ENCODE peak calls at places on chromosomes 1 and 21, in six cellular contexts. One of them, this sample, is unnamed.
A peak's percentile ranks its signal among the peaks of the same experiment; 100 is the strongest.

GRCh38 chr1:214708321-214708960 is 105.4 kb downstream of the CENPF start:
- DNase-seq in HepG2: no peak
- DNase-seq in H1: no peak
- DNase-seq in GM12878: no peak
- DNase-seq in K562: no peak
- DNase-seq in HCT116: no peak
- DNase-seq in this sample: no peak

GRCh38 chr1:183862967-183863366 is 58.0 kb downstream of the RGL1 start:
- DNase-seq in HepG2: no peak
- DNase-seq in HCT116: no peak
- DNase-seq in K562: no peak
- DNase-seq in H1: no peak
- DNase-seq in GM12878: no peak
- DNase-seq in this sample: no peak

GRCh38 chr1:26289158-26290059 is 9.5 kb downstream of the SH3BGRL3 start:
- DNase-seq in K562: no peak
- DNase-seq in GM12878: no peak
- DNase-seq in HepG2: no peak
- DNase-seq in HCT116: no peak
- DNase-seq in H1: no peak
- DNase-seq in this sample: no peak

GRCh38 chr1:168179411-168180147 is 817 bp downstream of the TIPRL start:
- DNase-seq in HepG2: no peak
- DNase-seq in HCT116: no peak
- DNase-seq in H1: no peak
- DNase-seq in GM12878: no peak
- DNase-seq in K562: peak; percentile 50
- DNase-seq in this sample: no peak

GRCh38 chr1:66140072-66140471 is 347.4 kb downstream of the PDE4B start:
- DNase-seq in HCT116: no peak
- DNase-seq in H1: no peak
- DNase-seq in HepG2: no peak
- DNase-seq in K562: no peak
- DNase-seq in GM12878: no peak
- DNase-seq in this sample: no peak

GRCh38 chr1:203289281-203289981 is 15.9 kb upstream of the BTG2 start:
- DNase-seq in HepG2: no peak
- DNase-seq in HCT116: no peak
- DNase-seq in K562: peak; percentile 83
- DNase-seq in GM12878: peak; percentile 99
- DNase-seq in H1: no peak
- DNase-seq in this sample: no peak

GRCh38 chr1:37476460-37477197 is 2.2 kb downstream of the ZC3H12A start:
- DNase-seq in HepG2: peak; percentile 61
- DNase-seq in K562: no peak
- DNase-seq in GM12878: no peak
- DNase-seq in HCT116: no peak
- DNase-seq in H1: no peak
- DNase-seq in this sample: no peak

GRCh38 chr1:207711285-207711684 is 40.6 kb upstream of the CD46 start:
- DNase-seq in H1: peak; percentile 9
- DNase-seq in HepG2: peak; percentile 20
- DNase-seq in K562: peak; percentile 63
- DNase-seq in GM12878: no peak
- DNase-seq in HCT116: peak; percentile 59
- DNase-seq in this sample: peak; percentile 23

GRCh38 chr1:151510020-151510405 is 1.2 kb upstream of the CGN start:
- DNase-seq in HCT116: no peak
- DNase-seq in HepG2: no peak
- DNase-seq in H1: no peak
- DNase-seq in K562: no peak
- DNase-seq in GM12878: no peak
- DNase-seq in this sample: peak; percentile 85

GRCh38 chr1:43554444-43554992 is 23.8 kb downstream of the PTPRF start:
- DNase-seq in HepG2: peak; percentile 41
- DNase-seq in HCT116: peak; percentile 21
- DNase-seq in GM12878: no peak
- DNase-seq in K562: peak; percentile 64
- DNase-seq in H1: no peak
- DNase-seq in this sample: peak; percentile 59

GRCh38 chr1:22809783-22810182 is 99.1 kb downstream of the EPHB2 start:
- DNase-seq in HepG2: no peak
- DNase-seq in HCT116: no peak
- DNase-seq in H1: no peak
- DNase-seq in K562: no peak
- DNase-seq in GM12878: no peak
- DNase-seq in this sample: no peak

GRCh38 chr21:9839011-9839661 is 682.2 kb upstream of the TPTE start:
- DNase-seq in H1: no peak
- DNase-seq in GM12878: no peak
- DNase-seq in HepG2: no peak
- DNase-seq in HCT116: no peak
- DNase-seq in K562: peak; percentile 59
- DNase-seq in this sample: no peak

GRCh38 chr1:173405758-173406344 is 71.3 kb upstream of the PRDX6 start:
- DNase-seq in GM12878: no peak
- DNase-seq in H1: no peak
- DNase-seq in HepG2: no peak
- DNase-seq in HCT116: no peak
- DNase-seq in K562: no peak
- DNase-seq in this sample: no peak

GRCh38 chr1:172401907-172402306 is 18.6 kb upstream of the C1orf105 start:
- DNase-seq in H1: no peak
- DNase-seq in GM12878: no peak
- DNase-seq in K562: peak; percentile 28
- DNase-seq in HCT116: no peak
- DNase-seq in HepG2: peak; percentile 20
- DNase-seq in this sample: no peak

GRCh38 chr1:16351449-16351993 is 759 bp downstream of the FBXO42 start:
- DNase-seq in GM12878: no peak
- DNase-seq in K562: peak; percentile 38
- DNase-seq in HCT116: no peak
- DNase-seq in HepG2: no peak
- DNase-seq in H1: no peak
- DNase-seq in this sample: no peak

GRCh38 chr1:28775121-28775942 is 36.6 kb upstream of the OPRD1 start:
- DNase-seq in HCT116: no peak
- DNase-seq in HepG2: no peak
- DNase-seq in K562: peak; percentile 24
- DNase-seq in H1: no peak
- DNase-seq in GM12878: no peak
- DNase-seq in this sample: no peak

GRCh38 chr1:232950919-232951579 is 638 bp downstream of the NTPCR start:
- DNase-seq in H1: no peak
- DNase-seq in HCT116: no peak
- DNase-seq in K562: peak; percentile 57
- DNase-seq in GM12878: no peak
- DNase-seq in HepG2: peak; percentile 24
- DNase-seq in this sample: peak; percentile 27

GRCh38 chr1:27010226-27010994 is 2.2 kb downstream of the TENT5B start:
- DNase-seq in GM12878: no peak
- DNase-seq in K562: no peak
- DNase-seq in H1: no peak
- DNase-seq in HepG2: no peak
- DNase-seq in HCT116: no peak
- DNase-seq in this sample: no peak

GRCh38 chr1:113452921-113453770 is 62.8 kb downstream of the MAGI3 start:
- DNase-seq in HCT116: peak; percentile 39
- DNase-seq in HepG2: peak; percentile 32
- DNase-seq in K562: peak; percentile 28
- DNase-seq in H1: no peak
- DNase-seq in GM12878: no peak
- DNase-seq in this sample: peak; percentile 16

GRCh38 chr1:51956528-51957509 is 33.7 kb downstream of the RAB3B start:
- DNase-seq in H1: no peak
- DNase-seq in K562: no peak
- DNase-seq in GM12878: no peak
- DNase-seq in HepG2: no peak
- DNase-seq in HCT116: peak; percentile 15
- DNase-seq in this sample: peak; percentile 30

GRCh38 chr1:1544544-1544943 is 4.1 kb upstream of the TMEM240 start:
- DNase-seq in HepG2: no peak
- DNase-seq in HCT116: no peak
- DNase-seq in H1: no peak
- DNase-seq in K562: no peak
- DNase-seq in GM12878: no peak
- DNase-seq in this sample: no peak

GRCh38 chr1:228095161-228095560 is 8.0 kb downstream of the C1orf35 start:
- DNase-seq in GM12878: no peak
- DNase-seq in K562: no peak
- DNase-seq in H1: no peak
- DNase-seq in HepG2: no peak
- DNase-seq in HCT116: no peak
- DNase-seq in this sample: no peak
- H3K4me1 ChIP-seq in GM12878: peaks cover 7% of the 10 kb centered on the region
- H3K4me1 ChIP-seq in K562: peaks cover 2% of the 10 kb centered on the region
- H3K4me1 ChIP-seq in H1: no peaks in the 10 kb centered on the region
- H3K4me1 ChIP-seq in HepG2: peaks cover 17% of the 10 kb centered on the region
- H3K4me1 ChIP-seq in HCT116: no peaks in the 10 kb centered on the region
- H3K4me1 ChIP-seq in this sample: peaks cover under 1% of the 10 kb centered on the region

DNA sequence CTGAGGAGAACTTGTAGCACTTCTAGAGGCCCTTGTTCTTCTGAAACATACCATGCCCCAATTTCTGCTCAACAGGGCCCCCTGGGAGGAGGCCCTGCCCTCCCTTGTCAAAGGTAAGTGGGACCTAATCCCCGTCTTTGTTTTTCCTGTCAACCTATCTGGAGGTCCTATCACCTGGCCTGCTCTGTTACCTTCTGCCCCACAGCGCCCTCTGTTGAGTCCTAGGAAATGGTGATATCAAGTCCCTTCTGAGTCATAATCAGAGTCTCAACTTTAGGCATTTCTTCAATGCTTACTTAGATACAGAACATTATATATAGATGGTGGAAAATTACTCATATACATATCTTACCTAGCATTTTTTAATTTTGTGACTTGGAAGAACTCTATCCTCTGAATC is 28.2 kb upstream of the FCRL4 start:
- DNase-seq in HepG2: peak; percentile 3
- DNase-seq in H1: peak; percentile 21
- DNase-seq in GM12878: peak; percentile 12
- DNase-seq in HCT116: peak; percentile 34
- DNase-seq in K562: peak; percentile 34
- DNase-seq in this sample: peak; percentile 52
- TF ChIP-seq ZNF274 in HepG2: no peak
- TF ChIP-seq ZNF274 in H1: no peak
- TF ChIP-seq ZNF274 in GM12878: no peak
- TF ChIP-seq ZNF274 in HCT116: no peak
- TF ChIP-seq ZNF274 in K562: no peak
- TF ChIP-seq ZNF274 in this sample: no peak

GRCh38 chr1:10520497-10520896 is 45.7 kb downstream of the PEX14 start:
- DNase-seq in HCT116: no peak
- DNase-seq in K562: no peak
- DNase-seq in HepG2: no peak
- DNase-seq in H1: no peak
- DNase-seq in GM12878: no peak
- DNase-seq in this sample: no peak

GRCh38 chr1:10520952-10521351 is 46.2 kb downstream of the PEX14 start:
- DNase-seq in HCT116: no peak
- DNase-seq in HepG2: no peak
- DNase-seq in GM12878: no peak
- DNase-seq in H1: no peak
- DNase-seq in K562: no peak
- DNase-seq in this sample: no peak

GRCh38 chr1:10516925-10517676 is 42.4 kb downstream of the PEX14 start:
- DNase-seq in K562: peak; percentile 11
- DNase-seq in GM12878: no peak
- DNase-seq in HCT116: no peak
- DNase-seq in H1: no peak
- DNase-seq in HepG2: no peak
- DNase-seq in this sample: no peak

GRCh38 chr1:10517677-10517982 is 42.9 kb downstream of the PEX14 start:
- DNase-seq in H1: no peak
- DNase-seq in HCT116: no peak
- DNase-seq in GM12878: no peak
- DNase-seq in HepG2: no peak
- DNase-seq in K562: no peak
- DNase-seq in this sample: no peak

GRCh38 chr1:10519016-10519417 is 44.3 kb downstream of the PEX14 start:
- DNase-seq in H1: no peak
- DNase-seq in K562: no peak
- DNase-seq in HCT116: no peak
- DNase-seq in HepG2: peak; percentile 39
- DNase-seq in GM12878: no peak
- DNase-seq in this sample: no peak
- H3K4me1 ChIP-seq in H1: peaks cover 21% of the 10 kb centered on the region
- H3K4me1 ChIP-seq in K562: peaks cover 4% of the 10 kb centered on the region
- H3K4me1 ChIP-seq in HCT116: no peaks in the 10 kb centered on the region
- H3K4me1 ChIP-seq in HepG2: peaks cover 71% of the 10 kb centered on the region
- H3K4me1 ChIP-seq in GM12878: peaks cover 31% of the 10 kb centered on the region
- H3K4me1 ChIP-seq in this sample: peaks cover 5% of the 10 kb centered on the region

GRCh38 chr1:9293512-9294439 is 1.1 kb downstream of the SPSB1 start:
- DNase-seq in GM12878: no peak
- DNase-seq in HepG2: no peak
- DNase-seq in K562: peak; percentile 41
- DNase-seq in H1: no peak
- DNase-seq in HCT116: no peak
- DNase-seq in this sample: no peak
- TF ChIP-seq ZNF274 in GM12878: no peak
- TF ChIP-seq ZNF274 in HepG2: no peak
- TF ChIP-seq ZNF274 in K562: no peak
- TF ChIP-seq ZNF274 in H1: no peak
- TF ChIP-seq ZNF274 in HCT116: no peak
- TF ChIP-seq ZNF274 in this sample: no peak

DNA sequence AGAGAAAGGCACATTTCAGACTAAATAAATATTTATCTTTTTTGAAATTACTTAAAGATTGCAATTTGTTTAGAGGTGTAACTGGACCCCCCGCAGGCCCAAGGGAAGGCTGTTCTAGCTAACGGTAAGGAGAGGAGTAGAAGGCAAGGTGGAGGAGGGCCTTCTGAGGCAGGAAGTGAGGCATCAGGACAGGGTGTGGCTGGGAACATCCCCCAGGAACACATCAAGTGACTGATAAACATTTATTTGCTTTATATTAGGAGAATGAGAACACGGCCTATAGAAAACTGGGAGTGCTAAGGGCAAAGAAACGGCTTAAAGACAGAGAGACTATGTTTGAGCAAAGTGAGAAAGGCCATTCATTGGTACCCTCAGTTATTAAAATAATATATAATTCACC is 23.2 kb downstream of the HIVEP3 start:
- DNase-seq in K562: peak; percentile 29
- DNase-seq in HepG2: no peak
- DNase-seq in H1: no peak
- DNase-seq in GM12878: no peak
- DNase-seq in HCT116: no peak
- DNase-seq in this sample: no peak
- H3K4me1 ChIP-seq in K562: peaks cover 32% of the 10 kb centered on the region
- H3K4me1 ChIP-seq in HepG2: no peaks in the 10 kb centered on the region
- H3K4me1 ChIP-seq in H1: no peaks in the 10 kb centered on the region
- H3K4me1 ChIP-seq in GM12878: peaks cover 14% of the 10 kb centered on the region
- H3K4me1 ChIP-seq in HCT116: peaks cover 26% of the 10 kb centered on the region
- H3K4me1 ChIP-seq in this sample: peaks cover 9% of the 10 kb centered on the region

DNA sequence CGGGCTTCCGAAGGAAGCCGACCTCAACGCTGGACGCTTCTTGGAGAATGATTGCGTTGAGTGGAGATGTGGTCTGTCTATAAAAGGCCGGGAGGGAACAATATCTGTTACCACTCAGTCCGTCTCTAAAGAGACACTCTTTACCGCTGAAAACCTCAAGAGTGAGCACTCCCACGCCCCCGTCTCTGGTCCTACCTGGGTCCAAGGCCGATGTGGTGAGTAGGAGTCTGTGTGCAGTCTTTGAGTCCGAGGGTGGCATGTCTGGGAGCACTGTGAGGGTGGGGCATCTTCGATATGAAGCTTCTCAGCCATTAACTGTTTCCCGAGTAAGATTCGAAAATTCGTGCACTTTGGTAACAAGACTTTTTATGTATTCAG is 579 bp downstream of the ZFP69 start:
- DNase-seq in K562: peak; percentile 47
- DNase-seq in H1: no peak
- DNase-seq in HepG2: no peak
- DNase-seq in HCT116: no peak
- DNase-seq in GM12878: no peak
- DNase-seq in this sample: peak; percentile 15
- TF ChIP-seq ZNF274 in K562: no peak
- TF ChIP-seq ZNF274 in H1: no peak
- TF ChIP-seq ZNF274 in HepG2: no peak
- TF ChIP-seq ZNF274 in HCT116: no peak
- TF ChIP-seq ZNF274 in GM12878: no peak
- TF ChIP-seq ZNF274 in this sample: no peak

This sample was measured in NT2/D1.